ENCODE peak calls at places on chromosomes 3 and 15, in five cellular contexts. K, H, R, J and N are unnamed samples.

GRCh38 chr3:45139372-45139894 is 6.7 kb downstream of the CDCP1 start:
- DNase-seq in K (peak; percentile 25), H (no peak), R (no peak), J (peak; percentile 61), N (no peak)

GRCh38 chr3:117788086-117788485 is 1078.5 kb downstream of the TUSC7 start:
- DNase-seq in K (peak; percentile 25), H (peak; percentile 63), R (no peak), J (peak; percentile 90), N (peak; percentile 60)

GRCh38 chr15:99104788-99105515 is at the start of gene SYNM:
- DNase-seq in K (peak; percentile 75), H (peak; percentile 94), R (peak; percentile 58), J (peak; percentile 78), N (no peak)

GRCh38 chr3:122621112-122621511 is 43.7 kb downstream of the PARP15 start:
- DNase-seq in K (no peak), H (no peak), R (no peak), J (no peak), N (no peak)

GRCh38 chr15:62428851-62429250 is 263.8 kb upstream of the C2CD4B start:
- DNase-seq in K (no peak), H (no peak), R (no peak), J (no peak), N (no peak)

GRCh38 chr3:105598047-105598796 is 231.5 kb downstream of the ALCAM start:
- DNase-seq in K (no peak), H (no peak), R (no peak), J (peak; percentile 88), N (peak; percentile 53)

GRCh38 chr3:156150434-156151066 is 30.2 kb downstream of the KCNAB1 start:
- DNase-seq in K (peak; percentile 74), H (peak; percentile 68), R (peak; percentile 35), J (peak; percentile 78), N (no peak)

GRCh38 chr15:33068007-33068441 is 126.5 kb downstream of the FMN1 start:
- DNase-seq in K (peak; percentile 78), H (peak; percentile 28), R (peak; percentile 65), J (peak; percentile 39), N (peak; percentile 14)

GRCh38 chr3:172014145-172014544 is 25.2 kb upstream of the FNDC3B start:
- DNase-seq in K (no peak), H (no peak), R (no peak), J (no peak), N (no peak)

GRCh38 chr3:8838239-8838638 is 68.8 kb upstream of the OXTR start:
- DNase-seq in K (no peak), H (no peak), R (no peak), J (no peak), N (no peak)

GRCh38 chr3:133408961-133409360 is 9.1 kb downstream of the BFSP2 start:
- DNase-seq in K (no peak), H (no peak), R (no peak), J (peak; percentile 39), N (peak; percentile 30)

GRCh38 chr15:26243382-26243781 is 380.3 kb upstream of the ATP10A start:
- DNase-seq in K (no peak), H (no peak), R (no peak), J (no peak), N (no peak)

GRCh38 chr3:169624533-169624972 is 39.0 kb downstream of the MECOM start:
- DNase-seq in K (no peak), H (no peak), R (no peak), J (no peak), N (no peak)

GRCh38 chr3:161559177-161559998 is 62.8 kb downstream of the OTOL1 start:
- DNase-seq in K (no peak), H (peak; percentile 70), R (no peak), J (peak; percentile 63), N (no peak)

GRCh38 chr3:189824629-189825312 is 193.6 kb downstream of the TP63 start:
- DNase-seq in K (no peak), H (no peak), R (no peak), J (peak; percentile 68), N (peak; percentile 47)

GRCh38 chr3:179332240-179332639 is 9.4 kb downstream of the ZNF639 start:
- DNase-seq in K (no peak), H (no peak), R (no peak), J (no peak), N (no peak)

GRCh38 chr3:189457201-189457607 is 174.0 kb upstream of the TP63 start:
- DNase-seq in K (no peak), H (no peak), R (no peak), J (no peak), N (peak; percentile 1)

GRCh38 chr3:54538346-54538745 is 389.5 kb downstream of the LRTM1 start:
- DNase-seq in K (no peak), H (peak; percentile 51), R (no peak), J (no peak), N (no peak)

GRCh38 chr3:97935842-97936241 is 36.4 kb downstream of the RIOX2 start:
- DNase-seq in K (no peak), H (no peak), R (no peak), J (no peak), N (no peak)

GRCh38 chr3:97938444-97938843 is 33.8 kb downstream of the RIOX2 start:
- DNase-seq in K (no peak), H (no peak), R (no peak), J (no peak), N (no peak)

GRCh38 chr3:97942801-97943546 is 29.3 kb downstream of the RIOX2 start:
- DNase-seq in K (no peak), H (no peak), R (no peak), J (no peak), N (no peak)

GRCh38 chr3:97937205-97937604 is 35.0 kb downstream of the RIOX2 start:
- DNase-seq in K (no peak), H (no peak), R (no peak), J (no peak), N (no peak)

DNA sequence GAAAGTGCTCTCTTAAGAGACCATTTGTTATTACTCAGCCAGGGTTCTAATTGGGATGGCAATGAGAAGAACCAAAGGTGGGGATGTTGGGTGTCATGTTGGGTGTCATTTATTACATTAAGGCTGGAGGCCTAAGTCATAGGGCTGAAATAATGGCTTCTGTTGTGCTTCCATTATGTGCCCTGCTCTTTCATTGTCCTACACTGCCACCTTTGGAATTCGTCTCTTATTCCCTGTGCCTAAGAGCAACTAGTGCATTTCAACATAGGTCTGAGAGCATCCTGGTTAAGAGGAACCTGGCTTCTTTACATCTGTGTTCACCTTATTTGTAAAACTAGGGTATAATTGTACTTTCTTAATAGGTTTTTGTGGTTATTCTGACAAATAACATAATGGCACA is 32.2 kb downstream of the RIOX2 start:
- DNase-seq in K (no peak), H (peak; percentile 53), R (no peak), J (no peak), N (no peak)
- TF ChIP-seq CTCF in K (no peak), H (peak; percentile 46), R (no peak), J (no peak), N (no peak)

GRCh38 chr15:70635895-70636294 is 127.5 kb downstream of the UACA start:
- DNase-seq in K (no peak), H (no peak), R (no peak), J (no peak), N (no peak)
- H3K36me3 ChIP-seq in K (peaks cover 16% of the 10 kb centered on the region), H (no peaks in the 10 kb centered on the region), R (no peaks in the 10 kb centered on the region), J (peaks cover 11% of the 10 kb centered on the region), N (peaks cover 3% of the 10 kb centered on the region)

DNA sequence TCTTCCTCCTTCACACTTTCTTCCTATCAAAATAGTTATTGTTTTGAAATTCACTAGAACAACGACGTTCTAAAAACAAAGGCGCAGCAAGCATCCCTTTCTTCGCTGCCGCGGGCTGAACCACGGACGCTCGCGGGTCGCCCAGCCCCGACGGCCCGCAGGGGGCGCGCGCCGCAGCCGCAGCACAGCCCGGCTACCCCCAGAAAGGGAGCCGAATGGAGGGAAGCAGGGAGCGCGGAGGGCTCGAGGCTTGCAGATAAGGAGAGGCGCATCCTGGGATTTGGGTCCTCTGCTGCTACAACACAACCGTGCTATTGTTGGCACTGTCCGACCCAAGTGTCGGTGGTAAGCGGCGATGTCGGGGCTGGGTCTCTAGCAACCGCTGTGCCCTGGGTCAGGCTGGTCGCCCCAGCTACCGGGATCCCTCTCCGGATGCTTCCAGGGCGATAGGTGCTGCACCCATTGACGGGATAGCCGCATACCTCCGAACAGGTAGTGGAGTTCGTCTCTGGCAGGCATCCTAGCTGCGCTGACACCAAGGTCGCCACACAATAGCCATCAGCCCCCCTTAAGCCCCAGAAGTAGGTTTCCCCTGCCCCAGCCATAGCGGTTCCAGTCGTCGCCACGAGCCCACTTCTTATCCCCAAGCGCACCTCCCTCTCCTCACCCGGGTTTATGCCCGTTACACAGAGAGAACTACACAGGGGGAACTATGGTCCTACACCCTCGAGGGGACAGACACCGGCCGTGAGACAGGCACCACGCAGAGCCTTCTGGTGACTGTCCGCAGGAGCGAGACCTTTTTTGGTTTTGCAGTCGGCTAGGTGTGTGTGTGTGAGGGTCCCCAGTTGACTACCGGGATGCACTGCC is 6.0 kb downstream of the ONECUT1 start:
- DNase-seq in K (no peak), H (peak; percentile 90), R (peak; percentile 55), J (no peak), N (no peak)
- H3K27me3 ChIP-seq in K (peaks cover 16% of the 10 kb centered on the region), H (peaks cover 91% of the 10 kb centered on the region), R (no peaks in the 10 kb centered on the region), J (peaks cover 68% of the 10 kb centered on the region), N (peaks cover 61% of the 10 kb centered on the region)

GRCh38 chr3:191809326-191809949 is 348.5 kb downstream of the PYDC2 start:
- DNase-seq in K (no peak), H (peak; percentile 4), R (no peak), J (no peak), N (no peak)
- TF ChIP-seq CTCF in K (no peak), H (peak; percentile 30), R (no peak), J (no peak), N (no peak)

GRCh38 chr3:127805026-127805753 is 17.1 kb downstream of the MGLL start:
- DNase-seq in K (no peak), H (no peak), R (no peak), J (no peak), N (no peak)

GRCh38 chr3:127811717-127812116 is 10.6 kb downstream of the MGLL start:
- DNase-seq in K (no peak), H (no peak), R (no peak), J (no peak), N (no peak)

GRCh38 chr3:127809211-127809610 is 13.1 kb downstream of the MGLL start:
- DNase-seq in K (no peak), H (no peak), R (no peak), J (no peak), N (no peak)

GRCh38 chr3:127809611-127810010 is 12.7 kb downstream of the MGLL start:
- DNase-seq in K (no peak), H (no peak), R (no peak), J (no peak), N (no peak)

DNA sequence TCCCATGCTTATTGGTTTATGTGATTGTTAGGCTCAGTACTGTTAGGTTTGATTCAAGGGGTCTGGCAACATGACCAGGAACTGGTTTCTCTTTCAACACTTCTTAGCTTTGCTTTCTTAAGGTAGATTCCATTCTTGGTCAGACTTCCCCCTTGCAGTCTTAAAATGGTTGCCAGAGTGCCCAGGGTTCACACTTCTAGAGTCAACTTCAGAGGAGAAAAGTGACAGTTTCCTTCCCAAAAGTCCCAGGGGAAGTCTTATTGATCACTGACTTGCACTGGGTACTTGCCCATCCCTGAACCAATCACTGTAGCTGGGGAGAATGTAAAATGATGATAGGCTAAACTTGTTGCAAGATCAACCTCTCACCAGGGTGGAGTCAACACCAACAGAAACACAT is 14.1 kb downstream of the MGLL start:
- DNase-seq in K (no peak), H (no peak), R (no peak), J (no peak), N (no peak)
- H3K36me3 ChIP-seq in K (peaks cover 24% of the 10 kb centered on the region), H (no peaks in the 10 kb centered on the region), R (no peaks in the 10 kb centered on the region), J (peaks cover 16% of the 10 kb centered on the region), N (peaks cover 9% of the 10 kb centered on the region)

GRCh38 chr3:147360936-147361670 is 45.2 kb downstream of the ZIC4 start:
- DNase-seq in K (no peak), H (peak; percentile 89), R (no peak), J (no peak), N (no peak)
- H3K27me3 ChIP-seq in K (no peaks in the 10 kb centered on the region), H (peaks cover 100% of the 10 kb centered on the region), R (peaks cover 14% of the 10 kb centered on the region), J (peaks cover 59% of the 10 kb centered on the region), N (peaks cover 41% of the 10 kb centered on the region)

GRCh38 chr3:14425574-14426304 is 23.3 kb downstream of the SLC6A6 start:
- DNase-seq in K (no peak), H (no peak), R (no peak), J (no peak), N (no peak)
- TF ChIP-seq CTCF in K (no peak), H (no peak), R (no peak), J (no peak), N (no peak)